ENCODE peak calls at places on chromosomes 11 and 22, in nine cellular contexts. F is NCI-H69; U is AG09309; T is CD4-positive, alpha-beta T cell; M is heart right ventricle; P is kidney glomerular epithelial cell; R is LoVo; D is activated effector memory CD4-positive, alpha-beta T cell treated with Interleukin-2 at 50 U/mL for 16 hours; W is fibroblast of gingiva. I is an unnamed sample.

GRCh38 chr11:119486691-119487259 is 63.8 kb upstream of the THY1 start:
- DNase-seq in D (no peak), T (no peak), P (no peak), F (no peak), W (no peak), U (no peak), M (no peak), R (no peak), I (no peak)

GRCh38 chr11:100578966-100579365 is 108.1 kb upstream of the ARHGAP42 start:
- DNase-seq in D (no peak), U (no peak), R (no peak), W (no peak), T (no peak), M (no peak), F (no peak), P (peak), I (no peak)

GRCh38 chr11:20647976-20648565 is 21.3 kb upstream of the NELL1 start:
- DNase-seq in P (peak), F (peak), R (peak), W (peak), T (no peak), U (peak), M (peak), D (no peak), I (peak)

GRCh38 chr11:130070829-130071205 is 1.1 kb downstream of the APLP2 start:
- DNase-seq in F (peak), M (no peak), W (peak), T (no peak), D (no peak), U (no peak), P (peak), R (no peak), I (no peak)

GRCh38 chr22:24957043-24957442 is 4.5 kb downstream of the KIAA1671 start:
- DNase-seq in T (no peak), M (no peak), P (no peak), D (no peak), F (no peak), U (no peak), R (no peak), W (no peak), I (no peak)

GRCh38 chr22:37401401-37401859 is 25.8 kb downstream of the ELFN2 start:
- DNase-seq in M (peak), U (no peak), T (no peak), D (no peak), W (no peak), F (no peak), P (no peak), R (no peak), I (no peak)

GRCh38 chr22:49979587-49980264 is 19.2 kb downstream of the PIM3 start:
- DNase-seq in P (no peak), W (peak), F (peak), R (peak), U (no peak), T (no peak), M (no peak), D (no peak), I (no peak)

GRCh38 chr22:24359452-24360120 is 67.8 kb upstream of the ADORA2A start:
- DNase-seq in T (no peak), P (no peak), R (no peak), D (no peak), U (no peak), F (no peak), W (no peak), M (no peak), I (no peak)

GRCh38 chr22:44277404-44278135 is 35.2 kb downstream of the SHISAL1 start:
- DNase-seq in F (no peak), M (no peak), W (no peak), T (no peak), R (no peak), D (no peak), P (no peak), U (no peak), I (peak)

GRCh38 chr11:31236052-31236652 is 133.4 kb downstream of the DCDC1 start:
- DNase-seq in M (no peak), R (peak), F (peak), W (no peak), T (no peak), D (no peak), P (no peak), U (no peak), I (no peak)

GRCh38 chr11:21810650-21811049 is 382.2 kb upstream of the ANO5 start:
- DNase-seq in D (no peak), M (no peak), W (no peak), P (no peak), U (no peak), T (no peak), F (no peak), R (no peak), I (no peak)

GRCh38 chr11:120432056-120433018 is 79.2 kb upstream of the GRIK4 start:
- DNase-seq in P (peak), R (peak), W (peak), U (peak), F (no peak), M (peak), T (no peak), D (no peak), I (no peak)

GRCh38 chr11:109350091-109350490 is 71.9 kb upstream of the C11orf87 start:
- DNase-seq in F (no peak), P (no peak), M (no peak), T (no peak), W (no peak), U (no peak), R (no peak), D (no peak), I (no peak)

GRCh38 chr11:69320756-69321741 is 27.1 kb downstream of the MYEOV start:
- DNase-seq in W (no peak), D (no peak), T (no peak), M (no peak), U (no peak), R (no peak), F (no peak), P (no peak), I (no peak)

GRCh38 chr22:38310518-38311330 is 6.5 kb downstream of the CSNK1E start:
- DNase-seq in F (no peak), D (no peak), M (no peak), T (no peak), R (no peak), U (no peak), W (peak), P (no peak), I (no peak)

GRCh38 chr22:25396615-25397200 is 167.8 kb upstream of the GRK3 start:
- DNase-seq in P (no peak), U (no peak), R (no peak), T (no peak), F (no peak), M (no peak), D (no peak), W (no peak), I (no peak)

GRCh38 chr11:44628730-44629361 is 63.4 kb downstream of the CD82 start:
- DNase-seq in W (no peak), F (no peak), M (no peak), R (no peak), U (no peak), D (no peak), P (no peak), T (no peak), I (no peak)

GRCh38 chr11:23725752-23726151 is 771.1 kb upstream of the LUZP2 start:
- DNase-seq in W (peak), T (no peak), M (no peak), F (no peak), R (no peak), D (no peak), U (peak), P (no peak), I (no peak)

GRCh38 chr11:104256525-104256924 is 92.6 kb upstream of the PDGFD start:
- DNase-seq in M (no peak), T (no peak), P (peak), U (no peak), W (no peak), R (no peak), F (no peak), D (no peak), I (no peak)

GRCh38 chr11:106281455-106282173 is 204.2 kb downstream of the AASDHPPT start:
- DNase-seq in D (no peak), U (peak), R (peak), F (no peak), W (peak), P (peak), M (no peak), T (no peak), I (no peak)

GRCh38 chr11:134360050-134360835 is 28.5 kb downstream of the GLB1L2 start:
- DNase-seq in F (peak), P (peak), D (peak), T (peak), U (no peak), M (peak), W (peak), R (no peak), I (peak)

GRCh38 chr11:87926250-87926970 is 248.8 kb downstream of the RAB38 start:
- DNase-seq in M (no peak), F (no peak), D (no peak), U (peak), T (no peak), P (no peak), R (peak), W (no peak), I (no peak)

GRCh38 chr22:25564320-25564978 is at the start of gene GRK3:
- DNase-seq in U (no peak), P (no peak), F (peak), D (peak), W (peak), R (peak), M (peak), T (peak), I (peak)

GRCh38 chr22:30305519-30305905 is 16.2 kb upstream of the CASTOR1 start:
- DNase-seq in D (peak), R (no peak), U (no peak), T (peak), M (peak), F (no peak), W (no peak), P (no peak), I (peak)

GRCh38 chr11:31800398-31801265 is 10.5 kb downstream of the PAX6 start:
- DNase-seq in F (no peak), M (no peak), D (no peak), U (no peak), R (no peak), W (no peak), T (no peak), P (no peak), I (no peak)

GRCh38 chr22:44915441-44915840 is 94.4 kb downstream of the PHF21B start:
- DNase-seq in U (no peak), D (no peak), P (no peak), F (no peak), R (no peak), M (no peak), W (no peak), T (no peak), I (no peak)

GRCh38 chr11:35077709-35078695 is 61.0 kb upstream of the CD44 start:
- DNase-seq in P (peak), R (no peak), T (peak), M (no peak), W (no peak), F (no peak), U (peak), D (peak), I (peak)

GRCh38 chr11:133902506-133902905 is 54.3 kb downstream of the IGSF9B start:
- DNase-seq in P (no peak), T (no peak), M (no peak), W (no peak), R (no peak), D (no peak), U (no peak), F (no peak), I (no peak)

GRCh38 chr11:129144256-129144655 is 47.9 kb downstream of the ARHGAP32 start:
- DNase-seq in W (no peak), P (no peak), T (no peak), U (no peak), R (no peak), M (no peak), F (no peak), D (no peak), I (no peak)

GRCh38 chr11:114942207-114942606 is 263.9 kb downstream of the NXPE2 start:
- DNase-seq in U (no peak), W (no peak), M (no peak), R (no peak), T (no peak), F (peak), D (no peak), P (peak), I (no peak)

GRCh38 chr11:27211370-27212127 is 151.5 kb downstream of the CCDC34 start:
- DNase-seq in M (no peak), R (no peak), U (no peak), T (no peak), D (no peak), W (no peak), P (no peak), F (peak), I (no peak)

GRCh38 chr11:13098890-13099289 is 89.8 kb downstream of the RASSF10 start:
- DNase-seq in P (peak), M (no peak), U (no peak), D (no peak), R (no peak), W (no peak), F (peak), T (no peak), I (no peak)

GRCh38 chr11:18192988-18193387 is 20.4 kb downstream of the MRGPRX4 start:
- DNase-seq in P (no peak), W (no peak), F (peak), R (no peak), M (no peak), D (no peak), U (no peak), T (no peak), I (no peak)

GRCh38 chr11:123063396-123064267 is 1.7 kb upstream of the HSPA8 start:
- DNase-seq in R (no peak), F (peak), M (peak), P (peak), U (peak), W (peak), T (peak), D (peak), I (no peak)

GRCh38 chr11:73510106-73510505 is 87.8 kb downstream of the FAM168A start:
- DNase-seq in P (no peak), F (no peak), U (no peak), T (no peak), W (no peak), M (no peak), R (no peak), D (no peak), I (no peak)

GRCh38 chr11:46026616-46027293 is 94.5 kb downstream of the PHF21A start:
- DNase-seq in T (no peak), W (no peak), D (no peak), R (no peak), P (no peak), M (no peak), F (no peak), U (peak), I (no peak)

GRCh38 chr11:108128772-108129171 is 7.4 kb downstream of the ACAT1 start:
- DNase-seq in F (no peak), D (no peak), W (no peak), P (no peak), R (no peak), T (no peak), U (no peak), M (no peak), I (no peak)

GRCh38 chr22:22201185-22201924 is 43.2 kb upstream of the VPREB1 start:
- DNase-seq in U (no peak), D (peak), F (peak), W (peak), R (peak), M (no peak), T (peak), P (peak), I (peak)

GRCh38 chr11:123020968-123021367 is 39.3 kb upstream of the BSX start:
- DNase-seq in F (peak), P (peak), W (peak), U (no peak), R (peak), D (no peak), M (no peak), T (no peak), I (no peak)

I was measured in CD8-positive, alpha-beta memory T cell.